ENCODE peak calls at places on chromosome 16, in four cellular contexts. B is GM12878, O is K562, N is HepG2. W is an unnamed sample.

GRCh38 chr16:54284931-54285413 is 1.6 kb downstream of the IRX3 start:
- DNase-seq in B (no peak), O (no peak), N (no peak), W (no peak)

GRCh38 chr16:54175552-54176375 is 110.8 kb downstream of the IRX3 start:
- DNase-seq in B (no peak), O (no peak), N (peak), W (no peak)

GRCh38 chr16:27849621-27850020 is 213.9 kb downstream of the GSG1L start:
- DNase-seq in B (no peak), O (no peak), N (no peak), W (no peak)

GRCh38 chr16:53094013-53094630 is 39.3 kb downstream of the CHD9 start:
- DNase-seq in B (peak), O (peak), N (no peak), W (no peak)

GRCh38 chr16:68081796-68082567 is 3.2 kb upstream of the NFATC3 start:
- DNase-seq in B (no peak), O (no peak), N (no peak), W (no peak)

GRCh38 chr16:13919330-13919682 is 648 bp upstream of the ERCC4 start:
- DNase-seq in B (no peak), O (peak), N (peak), W (peak)

GRCh38 chr16:20674684-20675487 is 22.6 kb downstream of the ACSM1 start:
- DNase-seq in B (no peak), O (peak), N (peak), W (no peak)

GRCh38 chr16:67030221-67030962 is 1.4 kb downstream of the CBFB start:
- DNase-seq in B (no peak), O (peak), N (no peak), W (no peak)

GRCh38 chr16:85347213-85347591 is 234.9 kb upstream of the CIBAR2 start:
- DNase-seq in B (no peak), O (peak), N (peak), W (peak)

GRCh38 chr16:66588981-66589713 is 9.9 kb downstream of the CMTM2 start:
- DNase-seq in B (no peak), O (peak), N (peak), W (peak)

GRCh38 chr16:20321671-20322070 is 5.6 kb downstream of the GP2 start:
- DNase-seq in B (no peak), O (no peak), N (no peak), W (no peak)

GRCh38 chr16:22614271-22614947 is 103.7 kb downstream of the NPIPB5 start:
- DNase-seq in B (no peak), O (no peak), N (peak), W (no peak)

GRCh38 chr16:2195316-2196161 is 866 bp downstream of the CASKIN1 start:
- DNase-seq in B (no peak), O (no peak), N (no peak), W (no peak)

GRCh38 chr16:81940781-81941560 is 70.3 kb downstream of the SDR42E1 start:
- DNase-seq in B (no peak), O (peak), N (peak), W (no peak)

GRCh38 chr16:58393138-58393504 is 850 bp downstream of the GINS3 start:
- DNase-seq in B (no peak), O (peak), N (peak), W (peak)

GRCh38 chr16:85291302-85292148 is 179.3 kb upstream of the CIBAR2 start:
- DNase-seq in B (no peak), O (peak), N (peak), W (no peak)

GRCh38 chr16:56518435-56518834 is 1.4 kb downstream of the BBS2 start:
- DNase-seq in B (no peak), O (no peak), N (no peak), W (no peak)

GRCh38 chr16:78984324-78984723 is 616.2 kb downstream of the MAF start:
- DNase-seq in B (no peak), O (peak), N (no peak), W (no peak)
- TF ChIP-seq SP1 in B (no peak), O (no peak), N (no peak), W (no peak)

GRCh38 chr16:88705746-88706287 is 391 bp downstream of the RNF166 start:
- DNase-seq in B (no peak), O (peak), N (no peak), W (peak)
- TF ChIP-seq FOXK2 in B (no peak), O (no peak), N (no peak), W (no peak)

DNA sequence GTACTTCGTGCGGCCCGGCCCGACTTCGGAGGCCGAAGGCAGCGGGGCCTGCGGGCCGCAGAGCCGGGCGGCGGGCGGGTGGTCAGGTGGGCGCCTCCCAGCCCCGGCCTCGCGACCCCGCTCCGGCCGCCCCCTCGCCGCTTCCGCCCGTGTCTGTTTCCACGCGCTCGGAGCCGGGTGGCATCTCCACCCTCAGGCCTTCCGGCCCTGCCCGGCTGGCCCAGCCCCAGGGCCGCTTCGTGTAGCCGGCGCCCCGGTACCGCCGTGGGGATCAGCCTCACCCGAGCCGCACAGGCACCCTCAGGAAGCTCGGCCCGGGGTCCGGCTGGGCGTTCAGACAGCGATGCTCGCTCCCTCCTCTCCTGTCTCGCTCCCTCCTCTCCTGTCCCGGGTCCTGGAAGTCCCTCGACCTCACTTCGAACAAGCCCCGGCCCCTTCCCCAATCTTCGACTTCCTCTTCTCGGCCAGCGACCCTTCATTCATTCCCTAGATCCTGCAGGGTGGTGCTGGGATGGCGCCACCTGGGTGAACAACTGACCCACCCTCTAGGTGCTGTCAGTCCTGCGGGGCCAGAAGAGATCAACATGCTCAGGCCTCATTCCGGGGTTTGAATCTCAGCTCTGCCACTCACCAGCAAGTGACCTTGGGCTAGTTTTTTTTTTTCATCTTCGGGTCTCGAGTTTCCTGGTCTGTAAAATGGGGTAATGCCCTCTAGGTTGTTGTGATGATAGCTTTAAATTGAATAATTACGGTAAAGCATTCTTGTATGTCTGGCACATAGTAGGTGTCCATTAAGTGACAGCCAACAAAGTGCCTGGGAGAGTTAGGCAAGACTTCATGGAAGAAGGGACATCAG is 611 bp downstream of the VPS4A start:
- DNase-seq in B (no peak), O (peak), N (peak), W (peak)
- TF ChIP-seq SP1 in B (no peak), O (no peak), N (no peak), W (no peak)

GRCh38 chr16:10600792-10601443 is 20.5 kb upstream of the EMP2 start:
- DNase-seq in B (no peak), O (no peak), N (no peak), W (no peak)
- TF ChIP-seq FOXK2 in B (no peak), O (no peak), N (no peak), W (no peak)

GRCh38 chr16:3458278-3458851 is 14.9 kb downstream of the NAA60 start:
- DNase-seq in B (no peak), O (peak), N (no peak), W (no peak)
- TF ChIP-seq SP1 in B (no peak), O (no peak), N (no peak), W (no peak)

DNA sequence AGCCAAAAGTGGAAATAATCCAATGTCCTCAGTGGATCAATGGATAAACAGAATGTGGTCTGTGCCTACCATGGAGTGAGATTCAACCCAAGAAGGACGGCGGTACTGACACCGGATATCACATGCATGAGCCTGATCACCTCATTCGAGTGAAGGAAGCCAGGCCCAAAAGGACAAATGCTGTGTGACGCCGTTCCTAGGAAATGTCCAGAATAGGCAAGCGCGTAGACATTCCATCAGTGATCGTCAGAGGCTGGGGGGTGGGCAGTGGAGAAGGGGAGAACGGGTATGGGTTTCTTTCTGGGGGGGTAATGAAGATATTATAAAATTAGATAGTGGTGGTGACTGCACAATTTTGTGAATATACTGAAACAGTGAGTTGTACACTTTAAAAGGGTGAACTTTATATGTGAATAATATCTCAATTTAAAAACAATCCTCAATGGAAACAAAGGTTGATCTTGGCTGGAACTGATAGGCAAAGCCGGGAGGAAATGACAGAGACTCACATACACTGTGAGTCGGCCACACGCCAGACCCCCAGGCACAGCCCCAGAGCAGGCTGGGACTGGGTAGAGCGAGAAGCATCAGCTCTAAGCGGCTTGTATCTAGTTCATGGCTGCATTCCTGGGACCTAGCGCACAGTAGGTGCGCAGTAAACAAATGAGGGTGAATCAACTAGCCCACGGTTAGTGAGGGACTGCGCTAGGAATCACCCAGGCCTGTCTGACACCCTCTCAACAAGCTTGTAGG is 3.5 kb downstream of the DBNDD1 start:
- DNase-seq in B (no peak), O (no peak), N (no peak), W (no peak)
- TF ChIP-seq FOXK2 in B (no peak), O (no peak), N (no peak), W (no peak)

GRCh38 chr16:30786936-30787612 is at the start of gene ZNF629:
- DNase-seq in B (no peak), O (peak), N (peak), W (peak)
- TF ChIP-seq SP1 in B (no peak), O (peak), N (no peak), W (no peak)

DNA sequence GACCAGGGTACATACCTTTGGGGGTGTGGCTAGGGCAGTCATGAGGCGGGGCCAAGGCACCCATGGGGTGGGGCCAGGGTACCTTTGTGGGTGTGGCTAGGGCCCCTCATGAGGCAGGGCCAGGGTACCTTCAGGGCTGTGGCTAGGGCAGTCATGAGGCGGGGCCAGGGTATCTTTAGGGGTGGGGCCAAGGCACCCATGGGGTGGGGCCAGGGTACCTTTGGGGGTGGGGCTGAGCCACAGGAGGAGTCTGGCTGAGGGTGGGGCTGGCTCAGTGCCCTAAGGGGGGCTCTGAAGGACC is 3.5 kb downstream of the GNG13 start:
- DNase-seq in B (no peak), O (peak), N (no peak), W (no peak)
- TF ChIP-seq FOXK2 in B (no peak), O (no peak), N (no peak), W (no peak)

GRCh38 chr16:70553175-70553574 is 29.6 kb downstream of the SF3B3 start:
- DNase-seq in B (no peak), O (no peak), N (no peak), W (no peak)
- TF ChIP-seq SP1 in B (no peak), O (no peak), N (no peak), W (no peak)

GRCh38 chr16:75559564-75560372 is 3.7 kb upstream of the TMEM231 start:
- DNase-seq in B (no peak), O (peak), N (no peak), W (peak)

GRCh38 chr16:75555707-75556512 is at the start of gene TMEM231:
- DNase-seq in B (no peak), O (peak), N (peak), W (peak)

GRCh38 chr16:75552951-75553350 is 3.1 kb downstream of the TMEM231 start:
- DNase-seq in B (no peak), O (no peak), N (no peak), W (no peak)

GRCh38 chr16:75559002-75559401 is 3.0 kb upstream of the TMEM231 start:
- DNase-seq in B (no peak), O (no peak), N (no peak), W (no peak)

DNA sequence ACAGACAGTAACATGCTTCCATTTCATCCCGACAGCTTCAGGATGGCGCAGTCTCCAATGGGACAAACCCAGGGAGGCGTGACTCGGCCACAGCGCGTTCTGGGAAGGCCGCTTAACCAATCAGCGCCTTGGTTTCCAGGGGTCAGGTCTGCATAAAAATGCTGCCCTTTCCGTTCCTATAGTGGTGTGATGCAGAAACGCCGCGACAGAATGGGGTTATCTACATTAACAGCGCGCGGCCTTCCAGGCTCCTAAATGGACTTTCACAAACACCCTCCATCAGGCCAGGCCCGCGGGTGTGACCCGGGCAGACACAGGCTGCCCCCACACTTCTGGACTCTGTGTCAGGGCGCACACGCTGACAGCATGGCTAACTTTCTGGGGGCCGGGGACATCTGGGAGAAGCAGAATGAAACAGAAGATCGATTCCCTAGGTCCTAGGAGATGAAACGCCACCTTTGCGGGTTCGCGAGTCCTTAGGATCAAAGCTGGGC is 792 bp downstream of the TMEM231 start:
- DNase-seq in B (no peak), O (peak), N (peak), W (peak)
- TF ChIP-seq FOXK2 in B (no peak), O (peak), N (no peak), W (no peak)